ENCODE peak calls at places on chromosome 15, in eight cellular contexts. I, F, J, K, B, W, Z and O are unnamed samples.

GRCh38 chr15:84749111-84749991 is 959 bp downstream of the ZNF592 start:
- DNase-seq in I (peak), F (peak), J (peak), K (peak), B (peak), W (peak), Z (peak), O (peak)

GRCh38 chr15:77420610-77421369 is at the start of gene HMG20A:
- DNase-seq in I (peak), F (peak), J (peak), K (peak), B (peak), W (peak), Z (peak), O (peak)

GRCh38 chr15:69060744-69061143 is 46.2 kb downstream of the NOX5 start:
- DNase-seq in I (no peak), F (no peak), J (peak), K (no peak), B (peak), W (no peak), Z (no peak), O (no peak)

GRCh38 chr15:28955686-28956421 is 70.1 kb downstream of the APBA2 start:
- DNase-seq in I (no peak), F (no peak), J (peak), K (no peak), B (no peak), W (no peak), Z (peak), O (peak)

GRCh38 chr15:59791646-59792208 is 102.6 kb upstream of the BNIP2 start:
- DNase-seq in I (no peak), F (no peak), J (no peak), K (no peak), B (no peak), W (no peak), Z (no peak), O (no peak)

GRCh38 chr15:63501256-63502089 is 2.9 kb upstream of the USP3 start:
- DNase-seq in I (peak), F (peak), J (peak), K (peak), B (peak), W (peak), Z (peak), O (peak)

GRCh38 chr15:78988361-78988911 is 43.6 kb upstream of the CTSH start:
- DNase-seq in I (no peak), F (peak), J (peak), K (peak), B (peak), W (no peak), Z (peak), O (peak)

GRCh38 chr15:52343831-52344230 is 48.2 kb upstream of the MYO5C start:
- DNase-seq in I (no peak), F (no peak), J (no peak), K (no peak), B (no peak), W (no peak), Z (peak), O (peak)

GRCh38 chr15:76839173-76839572 is 66.0 kb downstream of the SCAPER start:
- DNase-seq in I (no peak), F (no peak), J (no peak), K (no peak), B (no peak), W (no peak), Z (no peak), O (no peak)

GRCh38 chr15:98924311-98925049 is 83.1 kb downstream of the PGPEP1L start:
- DNase-seq in I (no peak), F (no peak), J (no peak), K (no peak), B (no peak), W (no peak), Z (peak), O (no peak)

GRCh38 chr15:67101981-67102929 is 36.9 kb downstream of the SMAD3 start:
- DNase-seq in I (peak), F (no peak), J (peak), K (no peak), B (peak), W (no peak), Z (peak), O (peak)

GRCh38 chr15:79769081-79769481 is 127.7 kb downstream of the MTHFS start:
- DNase-seq in I (no peak), F (no peak), J (peak), K (no peak), B (peak), W (no peak), Z (peak), O (peak)

GRCh38 chr15:77633913-77634265 is 1.2 kb upstream of the LINGO1 start:
- DNase-seq in I (no peak), F (no peak), J (no peak), K (no peak), B (no peak), W (no peak), Z (no peak), O (no peak)

GRCh38 chr15:101256756-101257155 is 4.9 kb upstream of the CHSY1 start:
- DNase-seq in I (no peak), F (no peak), J (peak), K (no peak), B (no peak), W (no peak), Z (no peak), O (no peak)

GRCh38 chr15:40558952-40559742 is 5.7 kb downstream of the CCDC32 start:
- DNase-seq in I (no peak), F (no peak), J (no peak), K (no peak), B (no peak), W (no peak), Z (no peak), O (no peak)

GRCh38 chr15:66931768-66932633 is 133.4 kb upstream of the SMAD3 start:
- DNase-seq in I (no peak), F (no peak), J (peak), K (peak), B (peak), W (no peak), Z (peak), O (peak)

GRCh38 chr15:62153228-62153627 is 11.9 kb downstream of the C2CD4B start:
- DNase-seq in I (no peak), F (no peak), J (no peak), K (no peak), B (no peak), W (no peak), Z (peak), O (no peak)

GRCh38 chr15:29571728-29572454 is 250.4 kb downstream of the TJP1 start:
- DNase-seq in I (no peak), F (no peak), J (peak), K (no peak), B (peak), W (no peak), Z (peak), O (no peak)

GRCh38 chr15:51425517-51426033 is 84.1 kb downstream of the GLDN start:
- DNase-seq in I (no peak), F (no peak), J (peak), K (no peak), B (no peak), W (no peak), Z (no peak), O (no peak)

GRCh38 chr15:79042213-79042928 is 48.2 kb downstream of the RASGRF1 start:
- DNase-seq in I (no peak), F (no peak), J (no peak), K (no peak), B (no peak), W (no peak), Z (no peak), O (no peak)

GRCh38 chr15:31276596-31277298 is 49.9 kb upstream of the KLF13 start:
- DNase-seq in I (no peak), F (no peak), J (no peak), K (no peak), B (no peak), W (no peak), Z (no peak), O (no peak)

DNA sequence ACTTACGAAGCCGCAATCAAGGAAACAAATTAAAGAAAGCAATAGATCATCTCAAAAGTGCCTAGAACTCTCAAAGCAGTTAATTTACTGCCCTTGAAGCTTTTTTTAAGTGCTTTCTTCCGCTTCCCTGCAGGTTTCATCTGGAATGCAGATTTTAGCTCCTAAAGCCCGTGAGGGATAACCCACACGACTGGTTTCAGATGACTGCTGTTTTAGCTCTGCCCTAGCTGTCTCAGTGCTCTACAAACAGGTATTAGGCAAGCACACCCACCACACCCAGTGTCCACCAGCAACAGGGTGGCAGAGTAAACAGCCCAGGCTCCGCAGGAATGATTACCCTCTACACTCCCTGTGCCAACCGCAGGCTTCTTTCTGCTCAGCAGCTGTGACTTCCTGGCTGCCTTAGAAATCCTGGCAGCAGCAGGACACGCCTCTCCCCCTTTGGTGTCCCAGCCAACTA is 126.0 kb downstream of the FMN1 start:
- DNase-seq in I (no peak), F (peak), J (peak), K (no peak), B (peak), W (no peak), Z (no peak), O (no peak)
- H3K4me3 ChIP-seq in I (no peak), F (no peak), J (peak), K (no peak), B (no peak), W (no peak), Z (no peak), O (no peak)

GRCh38 chr15:73737506-73737905 is 15.6 kb downstream of the INSYN1 start:
- DNase-seq in I (no peak), F (no peak), J (no peak), K (no peak), B (no peak), W (no peak), Z (no peak), O (no peak)
- H3K4me3 ChIP-seq in I (no peak), F (no peak), J (no peak), K (no peak), B (no peak), W (no peak), Z (no peak), O (no peak)

DNA sequence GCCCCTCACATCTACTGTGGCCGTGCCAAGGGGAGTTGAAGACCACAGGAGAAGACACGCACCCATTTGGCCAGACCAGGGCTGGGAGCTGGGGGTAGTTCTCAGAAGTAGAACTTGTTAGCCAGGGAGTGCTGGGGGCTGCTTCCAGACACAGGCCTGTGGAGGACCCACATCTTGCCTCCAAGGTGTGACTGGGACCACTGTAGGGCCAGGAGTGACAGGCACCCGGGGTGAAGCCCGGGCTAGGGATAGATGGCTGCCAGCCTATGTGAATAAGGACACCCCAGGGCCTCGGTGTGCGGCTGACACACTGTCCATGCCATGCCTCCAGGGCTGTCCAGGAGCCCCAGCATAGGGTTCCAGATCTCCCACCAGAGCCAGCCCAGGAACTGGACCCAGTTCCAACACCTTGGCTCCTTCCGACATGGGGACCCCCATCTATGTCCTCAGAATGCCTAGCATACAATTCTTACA is 1.8 kb downstream of the ANPEP start:
- DNase-seq in I (no peak), F (no peak), J (no peak), K (no peak), B (no peak), W (no peak), Z (no peak), O (no peak)
- H3K4me3 ChIP-seq in I (no peak), F (no peak), J (peak), K (no peak), B (no peak), W (no peak), Z (peak), O (peak)

DNA sequence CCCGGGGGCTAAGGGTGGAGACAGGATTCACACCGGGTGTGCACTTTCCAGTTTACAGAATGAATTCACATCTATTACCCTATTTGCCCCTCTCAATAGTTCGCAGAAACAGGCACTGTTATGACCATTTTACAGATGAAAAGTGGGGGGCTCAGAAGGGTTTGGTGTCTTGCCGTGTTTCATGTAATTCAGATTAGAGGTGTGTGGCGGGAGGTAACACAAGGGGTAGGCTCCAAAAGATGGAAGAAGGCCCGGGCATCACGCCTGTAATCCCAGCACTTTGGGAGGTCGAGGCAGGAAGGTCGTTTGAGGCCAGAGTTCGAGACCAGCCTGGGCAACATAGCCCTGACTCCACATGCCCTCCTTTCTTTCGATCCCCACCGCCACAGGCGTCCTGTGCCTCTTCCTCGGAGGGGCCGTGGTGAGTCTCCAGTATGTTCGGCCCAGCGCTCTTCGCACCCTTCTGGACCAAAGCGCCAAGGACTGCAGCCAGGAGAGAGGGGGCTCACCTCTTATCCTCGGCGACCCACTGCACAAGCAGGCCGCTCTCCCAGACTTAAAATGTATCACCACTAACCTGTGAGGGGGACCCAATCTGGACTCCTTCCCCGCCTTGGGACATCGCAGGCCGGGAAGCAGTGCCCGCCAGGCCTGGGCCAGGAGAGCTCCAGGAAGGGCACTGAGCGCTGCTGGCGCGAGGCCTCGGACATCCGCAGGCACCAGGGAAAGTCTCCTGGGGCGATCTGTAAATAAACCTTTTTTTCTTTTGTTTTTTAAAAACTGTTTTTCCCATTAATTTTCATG is 3.4 kb downstream of the DUOXA2 start:
- DNase-seq in I (no peak), F (no peak), J (no peak), K (no peak), B (no peak), W (no peak), Z (no peak), O (no peak)
- H3K4me3 ChIP-seq in I (peak), F (no peak), J (peak), K (peak), B (no peak), W (peak), Z (no peak), O (peak)

DNA sequence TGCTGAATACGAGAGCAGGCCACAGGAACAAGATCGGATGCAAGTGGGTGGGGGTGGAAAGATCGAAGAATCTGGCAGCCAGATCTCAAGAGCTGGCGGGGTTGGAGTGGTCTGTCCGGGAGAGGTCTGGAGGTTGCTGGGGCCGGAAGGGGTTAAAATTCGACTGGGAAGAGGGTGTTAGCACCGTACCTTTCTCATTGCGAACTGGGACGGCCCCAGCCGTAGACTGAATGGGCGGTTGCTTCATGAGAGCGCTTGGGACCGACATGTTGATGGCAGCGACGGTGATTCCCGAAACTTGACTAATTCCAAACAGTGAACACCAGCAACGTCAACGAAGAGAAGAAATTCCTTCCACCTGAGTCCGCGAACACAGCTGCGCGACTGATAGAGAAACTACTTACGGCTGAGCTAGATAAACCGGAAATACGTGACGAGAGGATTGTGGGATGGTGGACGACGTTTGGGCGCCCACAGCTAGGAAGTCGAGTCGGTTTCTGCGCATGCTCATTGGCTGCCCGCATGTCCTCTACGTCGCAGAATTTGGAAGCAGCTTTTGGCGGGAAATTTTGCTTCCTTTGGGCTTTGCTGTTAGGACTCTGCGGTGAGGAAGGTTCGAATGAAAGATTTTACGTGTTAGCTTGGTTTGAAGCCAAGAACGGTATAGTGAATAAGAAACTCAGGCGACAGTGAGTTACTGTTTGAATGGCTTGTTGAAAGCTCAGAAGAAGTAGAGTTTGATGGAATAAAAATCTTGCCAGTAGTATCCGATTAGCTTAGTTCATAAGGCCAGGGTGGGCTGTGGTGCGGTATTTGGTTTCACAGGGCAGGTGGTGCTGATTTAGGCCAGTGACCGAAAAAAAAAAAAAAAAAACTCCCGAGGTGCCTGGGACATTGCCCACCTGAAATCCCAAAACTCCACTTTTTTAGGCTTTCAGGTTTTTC is at the start of gene MFAP1:
- DNase-seq in I (peak), F (peak), J (peak), K (peak), B (peak), W (peak), Z (peak), O (peak)
- H3K4me3 ChIP-seq in I (peak), F (peak), J (peak), K (peak), B (peak), W (peak), Z (peak), O (peak)